ENCODE peak calls at places on chromosomes 12 and 14, in seven cellular contexts. P is amniotic epithelial cell; K is transverse colon; Q is EL; F is activated CD4-positive, CD25-positive, alpha-beta regulatory T cell treated with anti-CD3 and anti-CD28 coated beads, Interleukin-2, amount 50 U/mL, for 72 hours; Z is lower leg skin; I is CD8-positive, alpha-beta T cell. C is an unnamed sample.
A peak's percentile ranks its signal among the peaks of the same experiment; 100 is the strongest.

GRCh38 chr12:96210376-96211055 is 16.3 kb downstream of the ELK3 start:
- DNase-seq in P (no peak), K (no peak), Q (no peak), F (no peak), Z (no peak), I (peak; percentile 52), C (no peak)

GRCh38 chr14:52307870-52308269 is 6.2 kb upstream of the PTGER2 start:
- DNase-seq in P (no peak), K (no peak), Q (no peak), F (no peak), Z (no peak), I (no peak), C (no peak)

GRCh38 chr14:100604709-100605108 is 17.5 kb upstream of the BEGAIN start:
- DNase-seq in P (no peak), K (peak; percentile 3), Q (no peak), F (peak; percentile 18), Z (no peak), I (no peak), C (no peak)

GRCh38 chr12:774051-774614 is 21.8 kb downstream of the WNK1 start:
- DNase-seq in P (peak; percentile 63), K (no peak), Q (no peak), F (no peak), Z (no peak), I (no peak), C (no peak)

GRCh38 chr12:116423053-116423452 is 136.1 kb upstream of the MAP1LC3B2 start:
- DNase-seq in P (peak; percentile 99), K (no peak), Q (peak; percentile 57), F (no peak), Z (no peak), I (no peak), C (no peak)

GRCh38 chr12:120639771-120640721 is at the start of gene CABP1:
- DNase-seq in P (no peak), K (peak; percentile 57), Q (peak; percentile 20), F (peak; percentile 49), Z (no peak), I (peak; percentile 67), C (peak; percentile 63)

GRCh38 chr12:51392556-51393237 is 1.5 kb upstream of the GALNT6 start:
- DNase-seq in P (peak; percentile 48), K (peak; percentile 39), Q (peak; percentile 74), F (peak; percentile 28), Z (no peak), I (peak; percentile 26), C (no peak)

GRCh38 chr12:3559601-3560294 is 68.7 kb downstream of the PRMT8 start:
- DNase-seq in P (no peak), K (no peak), Q (no peak), F (no peak), Z (no peak), I (no peak), C (no peak)

GRCh38 chr12:90621927-90622326 is 333.0 kb downstream of the CCER1 start:
- DNase-seq in P (peak; percentile 73), K (no peak), Q (peak; percentile 7), F (no peak), Z (no peak), I (no peak), C (no peak)

GRCh38 chr14:60647081-60647836 is 2.0 kb downstream of the SIX1 start:
- DNase-seq in P (no peak), K (no peak), Q (peak; percentile 74), F (no peak), Z (no peak), I (no peak), C (no peak)

GRCh38 chr12:72288436-72288835 is 16.3 kb downstream of the TRHDE start:
- DNase-seq in P (no peak), K (no peak), Q (no peak), F (no peak), Z (no peak), I (no peak), C (no peak)

C was measured in T-helper 1 cell.